ENCODE peak calls at places on chromosome 19, in seven cellular contexts. I is BJ, N is right atrium auricular region, J is sigmoid colon, Z is lower leg skin, H is cardiac fibroblast, Y is ascending aorta. B is an unnamed sample.
A peak's percentile ranks its signal among the peaks of the same experiment; 100 is the strongest.

GRCh38 chr19:40283414-40284250 is 1.5 kb downstream of the AKT2 start:
- DNase-seq in I (no peak), N (no peak), J (peak; percentile 58), Z (no peak), H (no peak), Y (no peak), B (no peak)

GRCh38 chr19:30227071-30227621 is 145.0 kb upstream of the ZNF536 start:
- DNase-seq in I (no peak), N (no peak), J (peak; percentile 55), Z (no peak), H (no peak), Y (no peak), B (no peak)

GRCh38 chr19:38924383-38924782 is 6.2 kb downstream of the SARS2 start:
- DNase-seq in I (no peak), N (no peak), J (no peak), Z (no peak), H (no peak), Y (no peak), B (no peak)

GRCh38 chr19:17486545-17486944 is 16.2 kb downstream of the SLC27A1 start:
- DNase-seq in I (no peak), N (no peak), J (no peak), Z (no peak), H (no peak), Y (no peak), B (no peak)

GRCh38 chr19:494171-495046 is 1.9 kb upstream of the MADCAM1 start:
- DNase-seq in I (no peak), N (no peak), J (no peak), Z (no peak), H (no peak), Y (no peak), B (no peak)

GRCh38 chr19:48806518-48806817 is 4.4 kb downstream of the BCAT2 start:
- DNase-seq in I (no peak), N (no peak), J (no peak), Z (no peak), H (no peak), Y (peak; percentile 69), B (no peak)

GRCh38 chr19:19956431-19957075 is 55.8 kb downstream of the ZNF93 start:
- DNase-seq in I (no peak), N (no peak), J (no peak), Z (no peak), H (no peak), Y (no peak), B (no peak)

GRCh38 chr19:33175886-33176669 is 18.1 kb upstream of the LRP3 start:
- DNase-seq in I (no peak), N (peak; percentile 64), J (no peak), Z (peak; percentile 91), H (no peak), Y (peak; percentile 71), B (peak; percentile 7)

GRCh38 chr19:40419066-40419612 is 6.0 kb upstream of the PRX start:
- DNase-seq in I (no peak), N (no peak), J (no peak), Z (no peak), H (no peak), Y (no peak), B (no peak)

GRCh38 chr19:480016-480855 is 16.1 kb upstream of the MADCAM1 start:
- DNase-seq in I (no peak), N (peak; percentile 87), J (peak; percentile 91), Z (peak; percentile 93), H (peak; percentile 72), Y (peak; percentile 82), B (no peak)

GRCh38 chr19:40279120-40279551 is 6.0 kb downstream of the AKT2 start:
- DNase-seq in I (no peak), N (peak; percentile 73), J (peak; percentile 87), Z (no peak), H (peak; percentile 51), Y (no peak), B (no peak)

GRCh38 chr19:43754562-43755255 is at the start of gene SMG9:
- DNase-seq in I (peak; percentile 81), N (peak; percentile 97), J (peak; percentile 99), Z (peak; percentile 99), H (peak; percentile 99), Y (peak; percentile 98), B (no peak)

GRCh38 chr19:5339950-5340636 is 519 bp downstream of the PTPRS start:
- DNase-seq in I (no peak), N (no peak), J (no peak), Z (no peak), H (no peak), Y (no peak), B (no peak)

GRCh38 chr19:17830567-17831418 is 9.5 kb upstream of the INSL3 start:
- DNase-seq in I (no peak), N (no peak), J (peak; percentile 89), Z (peak; percentile 87), H (peak; percentile 43), Y (no peak), B (no peak)

GRCh38 chr19:38003427-38004099 is 96.6 kb downstream of the SIPA1L3 start:
- DNase-seq in I (no peak), N (peak; percentile 75), J (peak; percentile 85), Z (peak; percentile 93), H (peak; percentile 97), Y (peak; percentile 82), B (no peak)

GRCh38 chr19:49338691-49339363 is 3.6 kb downstream of the CD37 start:
- DNase-seq in I (no peak), N (peak; percentile 71), J (peak; percentile 91), Z (peak; percentile 95), H (peak; percentile 34), Y (peak; percentile 80), B (no peak)

GRCh38 chr19:46320559-46320958 is 23.7 kb downstream of the HIF3A start:
- DNase-seq in I (no peak), N (no peak), J (no peak), Z (no peak), H (no peak), Y (no peak), B (no peak)

GRCh38 chr19:3234800-3235199 is 10.3 kb downstream of the CELF5 start:
- DNase-seq in I (no peak), N (no peak), J (no peak), Z (no peak), H (no peak), Y (no peak), B (no peak)
- TF ChIP-seq CTCF in I (peak; percentile 28), N (no peak), J (no peak), Z (no peak), H (peak; percentile 38), Y (no peak), B (peak; percentile 61)

GRCh38 chr19:7873304-7874079 is 698 bp downstream of the PRR36 start:
- DNase-seq in I (no peak), N (no peak), J (no peak), Z (no peak), H (no peak), Y (no peak), B (no peak)
- H3K4me3 ChIP-seq in I (no peak overlapping the region), N (peak overlapping the region; percentile 50), J (peak overlapping the region; percentile 5), Z (no peak overlapping the region), H (no peak overlapping the region), Y (peak overlapping the region; percentile 18), B (no peak overlapping the region)

GRCh38 chr19:10251792-10252694 is at the start of gene MRPL4:
- DNase-seq in I (peak; percentile 92), N (peak; percentile 99), J (peak; percentile 98), Z (peak; percentile 99), H (peak; percentile 99), Y (peak; percentile 99), B (peak; percentile 98)
- TF ChIP-seq CTCF in I (no peak), N (no peak), J (no peak), Z (no peak), H (no peak), Y (no peak), B (peak; percentile 4)

DNA sequence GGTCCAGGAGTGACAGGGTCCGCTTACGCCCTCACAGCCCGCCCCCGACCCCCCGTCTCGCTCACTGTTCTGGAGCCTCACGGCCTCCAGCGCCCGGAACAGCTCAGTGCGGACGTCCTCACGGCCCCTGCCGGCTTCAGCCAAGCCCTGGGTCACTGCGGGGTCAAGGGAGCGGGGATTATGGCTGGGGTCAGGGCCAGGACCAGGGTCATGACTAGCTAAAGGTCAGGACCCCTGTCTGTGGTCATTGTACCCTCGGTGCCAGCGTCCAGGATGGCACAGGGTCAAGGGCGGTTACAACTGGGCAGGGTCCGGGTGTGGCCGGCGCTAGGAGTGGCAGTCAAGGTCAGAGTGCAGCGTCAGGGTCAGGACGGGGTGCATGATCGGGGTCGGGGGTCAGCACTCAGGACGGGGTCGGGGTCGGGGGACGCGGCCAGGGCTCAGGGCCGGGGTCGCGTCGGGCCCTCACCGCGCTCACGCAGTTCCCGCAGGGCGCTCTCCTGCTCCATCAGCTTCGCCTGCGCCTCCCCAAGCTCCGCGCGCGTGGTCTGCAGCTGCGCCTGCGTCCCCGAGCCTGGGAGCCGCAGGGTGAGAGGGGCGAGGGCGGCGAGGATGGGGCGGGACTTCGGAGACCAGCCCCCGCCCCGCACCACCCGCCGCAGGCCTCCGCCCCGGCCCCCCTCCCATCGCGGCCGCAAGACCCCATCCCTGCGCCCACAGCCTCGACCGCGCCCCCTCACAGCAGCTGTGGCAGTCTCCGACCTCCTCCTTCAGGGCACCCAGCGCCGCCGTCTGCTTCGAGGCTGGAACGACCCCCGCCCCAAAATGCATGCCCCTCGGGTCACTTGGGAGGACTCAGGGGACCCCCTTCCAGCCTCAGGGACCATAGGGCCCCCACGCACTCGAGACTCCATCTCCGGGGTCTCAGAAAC is 1.4 kb downstream of the CLEC4G start:
- DNase-seq in I (no peak), N (no peak), J (no peak), Z (no peak), H (no peak), Y (no peak), B (no peak)
- H3K4me3 ChIP-seq in I (no peak overlapping the region), N (peak overlapping the region; percentile 3), J (no peak overlapping the region), Z (no peak overlapping the region), H (no peak overlapping the region), Y (peak overlapping the region; percentile 4), B (no peak overlapping the region)

GRCh38 chr19:15251749-15252397 is 19.6 kb upstream of the EPHX3 start:
- DNase-seq in I (peak; percentile 75), N (peak; percentile 89), J (peak; percentile 97), Z (peak; percentile 94), H (peak; percentile 95), Y (peak; percentile 94), B (no peak)
- TF ChIP-seq CTCF in I (peak; percentile 60), N (peak; percentile 49), J (peak; percentile 72), Z (no peak), H (peak; percentile 76), Y (peak; percentile 66), B (no peak)

DNA sequence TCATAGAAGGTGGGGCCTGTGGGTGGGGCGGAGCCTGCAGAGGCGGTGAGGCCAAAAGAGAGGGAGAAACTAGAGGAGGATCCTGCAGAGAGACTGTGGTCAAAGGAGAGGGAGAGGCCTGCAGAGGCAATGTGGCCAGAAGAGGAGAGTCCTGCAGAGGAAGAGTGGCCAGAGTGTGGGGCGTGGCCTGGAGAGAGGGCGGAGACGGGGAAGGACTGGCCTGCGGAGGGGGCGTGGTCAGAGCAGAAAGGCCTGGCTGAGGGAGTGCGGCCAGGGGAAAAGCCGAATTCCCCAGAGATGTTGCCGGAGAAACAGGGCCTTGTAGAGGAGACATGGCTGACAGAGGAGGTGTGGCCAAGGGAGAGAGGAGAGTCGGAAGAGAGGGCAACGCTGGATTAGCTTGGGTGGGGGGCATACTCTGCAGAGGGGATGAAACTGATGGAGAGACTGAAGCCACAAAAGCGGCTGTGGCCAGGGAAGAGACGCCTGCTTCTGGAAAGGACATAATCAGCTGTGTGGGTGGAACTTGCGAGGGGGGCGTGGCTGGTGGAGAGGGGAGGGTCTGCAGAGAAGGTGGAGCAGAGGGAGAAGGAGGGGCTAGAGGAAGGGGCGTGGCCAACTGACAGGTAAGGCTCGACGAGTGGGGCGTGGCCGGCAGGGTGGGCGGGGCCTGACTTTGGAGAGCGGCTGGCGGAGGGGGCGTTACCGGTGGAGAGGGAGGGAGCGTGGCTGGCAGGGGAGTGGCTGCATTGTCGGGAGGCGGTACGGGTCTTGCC is 2.5 kb downstream of the PRR36 start:
- DNase-seq in I (peak; percentile 57), N (peak; percentile 61), J (peak; percentile 86), Z (peak; percentile 96), H (peak; percentile 97), Y (peak; percentile 80), B (peak; percentile 63)
- H3K4me3 ChIP-seq in I (peak overlapping the region; percentile 32), N (peak overlapping the region; percentile 30), J (peak overlapping the region; percentile 7), Z (no peak overlapping the region), H (peak overlapping the region; percentile 40), Y (peak overlapping the region; percentile 47), B (no peak overlapping the region)

B was measured in GM12864.